ENCODE peak calls at places on chromosomes 12 and 14, in six cellular contexts. C, I, P, T, O and E are unnamed samples.

GRCh38 chr14:61511558-61511924 is 183.8 kb upstream of the HIF1A start:
- DNase-seq in C (no peak), I (no peak), P (no peak), O (no peak), T (no peak), E (peak; percentile 70)

GRCh38 chr12:12717586-12718381 is 616 bp downstream of the CDKN1B start:
- DNase-seq in T (no peak), O (no peak), I (peak; percentile 59), P (no peak), C (peak; percentile 35), E (peak; percentile 38)

GRCh38 chr14:23601845-23602180 is 23.2 kb upstream of the JPH4 start:
- DNase-seq in C (no peak), I (no peak), T (no peak), O (no peak), P (no peak), E (no peak)

GRCh38 chr12:107826276-107826675 is 51.8 kb downstream of the ASCL4 start:
- DNase-seq in T (no peak), I (no peak), P (no peak), O (no peak), C (no peak), E (no peak)

GRCh38 chr12:116599285-116600122 is 40.3 kb downstream of the MAP1LC3B2 start:
- DNase-seq in I (peak; percentile 83), T (peak; percentile 91), O (no peak), C (peak; percentile 73), P (peak; percentile 72), E (peak; percentile 57)

GRCh38 chr14:41607966-41608663 is 1.4 kb downstream of the LRFN5 start:
- DNase-seq in I (no peak), T (no peak), O (no peak), P (no peak), C (peak; percentile 11), E (no peak)

GRCh38 chr14:100692256-100692655 is 34.4 kb upstream of the DLK1 start:
- DNase-seq in O (no peak), I (no peak), T (no peak), P (no peak), C (no peak), E (no peak)

GRCh38 chr12:126773012-126773411 is 1494.0 kb upstream of the TMEM132C start:
- DNase-seq in C (no peak), O (no peak), T (no peak), P (no peak), I (no peak), E (no peak)

GRCh38 chr12:16605666-16606116 is 271 bp downstream of the LMO3 start:
- DNase-seq in C (peak; percentile 14), O (no peak), P (no peak), T (peak; percentile 59), I (no peak), E (peak; percentile 26)

GRCh38 chr12:110217996-110218674 is 62.9 kb upstream of the ATP2A2 start:
- DNase-seq in P (no peak), C (no peak), T (no peak), I (no peak), O (no peak), E (no peak)

GRCh38 chr12:6294533-6295186 is 15.8 kb upstream of the PLEKHG6 start:
- DNase-seq in I (no peak), O (no peak), T (no peak), C (no peak), P (no peak), E (no peak)

GRCh38 chr12:50603817-50604639 is 99.2 kb downstream of the DIP2B start:
- DNase-seq in C (peak; percentile 94), I (no peak), T (peak; percentile 97), P (no peak), O (peak; percentile 81), E (no peak)

GRCh38 chr12:1696800-1697199 is 5.9 kb downstream of the ADIPOR2 start:
- DNase-seq in O (no peak), T (no peak), P (no peak), C (no peak), I (no peak), E (no peak)

GRCh38 chr12:1702708-1703107 is 11.8 kb downstream of the ADIPOR2 start:
- DNase-seq in C (no peak), T (no peak), I (no peak), O (no peak), P (no peak), E (no peak)

GRCh38 chr12:1695836-1696670 is 5.2 kb downstream of the ADIPOR2 start:
- DNase-seq in P (no peak), T (no peak), C (no peak), I (no peak), O (no peak), E (no peak)

GRCh38 chr12:1697253-1697652 is 6.4 kb downstream of the ADIPOR2 start:
- DNase-seq in P (no peak), T (no peak), O (no peak), I (no peak), C (no peak), E (no peak)

DNA sequence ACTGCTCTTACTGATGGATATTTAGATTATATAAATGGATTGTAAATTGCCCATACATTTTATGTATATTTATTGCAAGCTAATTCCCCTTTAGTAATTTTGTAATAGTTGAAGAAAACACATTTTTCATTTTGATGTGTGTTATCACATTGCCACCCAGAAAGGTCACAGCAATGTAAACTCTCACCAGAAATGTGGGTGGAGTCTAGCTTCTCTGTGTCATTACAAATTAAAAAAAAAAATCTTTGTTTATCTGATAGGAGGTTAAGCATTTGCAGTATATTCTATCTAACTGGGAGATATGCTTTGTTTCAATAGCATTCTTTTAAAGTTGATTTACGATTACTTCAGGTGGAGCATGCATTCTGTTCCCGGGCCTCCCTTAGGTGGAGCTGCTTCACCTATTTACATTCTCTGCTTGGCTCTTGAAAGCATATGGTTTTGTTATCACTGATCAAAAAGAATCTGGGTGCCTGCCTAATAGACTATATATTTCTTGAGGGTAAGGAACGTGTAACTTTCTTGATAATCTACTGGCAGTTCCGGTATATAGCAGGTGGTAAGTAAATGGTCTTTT is 7.9 kb downstream of the ADIPOR2 start:
- DNase-seq in C (no peak), P (no peak), T (no peak), O (no peak), I (no peak), E (no peak)
- TF ChIP-seq CTCF in C (no peak), P (no peak), T (no peak), O (no peak), I (no peak), E (no peak)

DNA sequence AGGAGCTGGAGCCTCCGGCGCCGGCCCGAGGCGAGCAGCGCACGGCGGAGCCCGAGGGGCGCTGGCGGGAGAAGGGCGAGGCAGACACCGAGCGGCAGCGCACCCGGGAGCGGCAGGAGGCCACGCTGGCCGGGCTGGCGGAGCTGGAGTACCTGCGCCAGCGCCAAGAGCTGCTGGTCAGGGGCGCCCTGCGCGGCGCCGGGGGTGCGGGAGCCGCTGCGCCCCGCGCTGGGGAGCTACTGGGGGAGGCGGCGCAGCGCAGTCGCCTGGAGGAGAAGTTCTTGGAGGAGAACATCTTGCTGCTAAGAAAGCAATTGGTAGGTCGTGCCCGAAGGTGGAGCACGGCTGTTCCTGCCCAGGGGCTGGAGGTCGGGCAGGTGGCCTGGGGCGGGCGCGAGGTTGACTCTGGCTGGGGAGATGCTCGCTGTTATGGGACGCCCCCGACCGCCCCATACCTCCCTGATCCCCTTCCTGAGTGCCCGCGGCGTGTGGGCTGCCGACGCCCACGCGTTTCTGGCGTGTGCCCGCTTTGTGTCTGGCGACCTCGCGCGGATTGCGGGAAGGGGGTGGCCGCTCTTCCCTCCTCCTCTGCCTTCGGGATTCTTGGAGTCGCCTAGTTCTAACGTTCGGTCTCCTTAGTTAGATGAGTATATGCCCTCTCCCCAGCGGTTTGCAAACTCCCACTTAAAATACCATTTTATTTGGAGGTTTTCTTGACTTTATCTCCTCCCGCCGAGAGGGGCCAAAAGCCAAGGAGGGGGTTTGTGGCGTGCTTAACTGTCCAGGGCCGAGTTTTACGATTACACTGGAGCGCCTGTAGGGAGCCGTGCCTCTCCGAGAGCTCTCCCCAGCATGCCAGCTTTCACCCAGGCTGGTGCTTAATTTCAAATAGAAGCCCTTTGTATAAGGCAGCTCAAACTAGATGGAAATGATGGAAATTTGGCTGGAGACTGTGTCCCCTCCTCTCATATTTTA is 756 bp downstream of the DACT1 start:
- DNase-seq in T (peak; percentile 42), O (no peak), C (peak; percentile 45), I (peak; percentile 17), P (peak; percentile 15), E (no peak)
- TF ChIP-seq CTCF in T (peak; percentile 25), O (no peak), C (no peak), I (no peak), P (no peak), E (no peak)

GRCh38 chr14:95557832-95558231 is 23.0 kb downstream of the GLRX5 start:
- DNase-seq in P (no peak), I (no peak), T (no peak), C (no peak), O (no peak), E (no peak)

GRCh38 chr14:95562892-95563685 is 28.2 kb downstream of the GLRX5 start:
- DNase-seq in I (no peak), P (no peak), O (no peak), C (peak; percentile 69), T (peak; percentile 37), E (peak; percentile 14)

GRCh38 chr14:95557291-95557690 is 22.4 kb downstream of the GLRX5 start:
- DNase-seq in O (no peak), I (no peak), P (no peak), T (no peak), C (no peak), E (no peak)

GRCh38 chr14:95561001-95561412 is 26.2 kb downstream of the GLRX5 start:
- DNase-seq in T (peak; percentile 87), O (peak; percentile 40), C (peak; percentile 95), I (peak; percentile 84), P (peak; percentile 81), E (peak; percentile 88)

DNA sequence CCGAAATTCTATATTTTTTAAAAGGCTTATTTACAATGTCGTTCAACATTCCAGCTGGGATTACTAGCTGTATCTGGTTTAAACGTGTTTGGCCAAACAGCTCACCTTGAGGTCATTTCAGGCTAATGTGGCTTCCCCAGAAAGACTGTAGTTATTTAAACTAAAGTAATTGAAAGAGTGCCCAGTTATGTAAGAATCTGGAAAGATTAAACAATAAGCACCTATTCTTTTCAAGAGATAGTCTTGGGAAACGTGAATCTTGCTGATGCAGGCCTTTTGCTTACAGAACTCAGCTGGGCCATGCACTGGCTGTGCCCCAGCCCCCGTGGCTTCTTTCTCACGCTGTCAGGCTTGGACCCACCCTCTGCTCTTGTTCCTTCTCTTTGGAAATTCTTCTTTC is 24.4 kb downstream of the GLRX5 start:
- DNase-seq in P (no peak), C (no peak), I (peak; percentile 25), T (no peak), O (no peak), E (no peak)
- TF ChIP-seq CTCF in P (no peak), C (no peak), I (no peak), T (no peak), O (no peak), E (no peak)

DNA sequence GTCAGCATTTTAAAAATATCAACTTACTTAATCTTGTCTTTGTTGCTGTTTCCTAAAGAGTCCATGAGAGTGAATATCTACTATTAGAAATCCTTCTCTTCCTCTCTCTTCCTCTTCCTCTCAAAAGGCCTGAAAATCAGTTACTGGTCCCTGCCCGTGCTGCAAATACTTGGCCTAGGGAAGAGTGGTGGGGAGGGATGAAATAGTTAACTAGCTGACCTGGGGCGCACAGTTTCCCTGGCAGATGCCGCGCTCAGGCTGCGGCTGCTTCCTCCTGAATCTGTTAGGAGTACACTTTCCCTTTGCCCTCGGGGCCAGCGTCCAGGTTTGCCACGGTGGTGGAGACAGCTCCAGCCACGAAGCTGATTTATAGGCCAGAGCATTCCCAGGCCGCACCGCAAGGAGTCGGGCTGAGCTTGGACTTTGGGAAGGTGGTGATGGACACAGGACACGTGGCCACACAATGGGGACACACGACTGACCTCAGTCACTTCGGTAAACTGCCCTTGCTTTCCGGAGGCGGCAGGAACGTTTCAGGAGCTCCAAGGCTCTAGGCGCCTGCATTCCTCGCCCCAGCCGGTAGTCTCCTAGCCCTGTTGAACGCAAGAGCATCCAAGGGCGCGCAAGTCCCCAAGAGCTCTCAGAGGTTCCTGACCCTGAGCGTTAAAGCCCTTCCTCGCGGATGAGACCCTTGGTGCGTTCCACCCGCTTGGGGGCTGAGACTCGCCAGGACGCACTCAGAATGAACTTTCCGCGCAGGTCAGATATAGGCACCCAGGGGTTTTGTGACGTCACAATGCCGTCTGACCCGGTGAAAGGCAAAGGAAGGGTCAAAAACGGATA is 7.1 kb upstream of the ASCL1 start:
- DNase-seq in P (no peak), I (no peak), T (no peak), C (no peak), O (no peak), E (no peak)
- TF ChIP-seq CTCF in P (no peak), I (no peak), T (no peak), C (no peak), O (no peak), E (no peak)